ENCODE peak calls at places on chromosomes 7 and 10, in nine cellular contexts. C is tibial nerve, Y is colonic mucosa, P is SK-N-SH, K is ascending aorta, T is GM12865, X is esophagus squamous epithelium, F is lung, W is HCT116. L is an unnamed sample.

GRCh38 chr7:45642044-45642443 is 67.9 kb downstream of the ADCY1 start:
- DNase-seq in K (no peak), F (no peak), C (no peak), P (no peak), Y (no peak), W (no peak), T (peak), X (no peak), L (no peak)

GRCh38 chr10:68224810-68225209 is 7.1 kb downstream of the ATOH7 start:
- DNase-seq in F (no peak), W (no peak), Y (no peak), P (no peak), C (no peak), T (no peak), X (no peak), K (no peak), L (no peak)

GRCh38 chr10:12482586-12482985 is 133.2 kb downstream of the CAMK1D start:
- DNase-seq in K (no peak), C (no peak), X (no peak), W (no peak), T (no peak), Y (no peak), F (no peak), P (no peak), L (no peak)

GRCh38 chr7:48904975-48905374 is 19.4 kb upstream of the CDC14C start:
- DNase-seq in X (no peak), F (no peak), K (no peak), P (no peak), Y (no peak), T (no peak), C (no peak), W (no peak), L (no peak)

GRCh38 chr7:108515013-108515412 is 10.9 kb downstream of the PNPLA8 start:
- DNase-seq in Y (no peak), K (no peak), P (no peak), W (no peak), T (no peak), X (no peak), C (no peak), F (no peak), L (no peak)

GRCh38 chr7:155362380-155363145 is 64.9 kb downstream of the INSIG1 start:
- DNase-seq in T (no peak), X (no peak), W (no peak), P (no peak), K (no peak), Y (no peak), C (no peak), F (no peak), L (peak)

GRCh38 chr10:78778446-78779338 is 290.1 kb upstream of the ZMIZ1 start:
- DNase-seq in Y (no peak), W (no peak), P (no peak), T (no peak), C (peak), X (no peak), F (no peak), K (no peak), L (no peak)

GRCh38 chr7:75649462-75649861 is 89.3 kb downstream of the HIP1 start:
- DNase-seq in W (no peak), T (no peak), F (peak), P (no peak), X (no peak), Y (no peak), K (no peak), C (no peak), L (no peak)

GRCh38 chr10:91689731-91690168 is 56.9 kb upstream of the PPP1R3C start:
- DNase-seq in T (no peak), P (no peak), K (peak), W (no peak), Y (no peak), X (no peak), F (no peak), C (no peak), L (no peak)

GRCh38 chr7:136870799-136871487 is 2.5 kb downstream of the CHRM2 start:
- DNase-seq in K (no peak), P (peak), F (no peak), C (no peak), W (no peak), T (no peak), Y (no peak), X (no peak), L (no peak)

GRCh38 chr7:155670521-155670920 is 26.1 kb downstream of the RBM33 start:
- DNase-seq in P (no peak), W (no peak), K (no peak), X (no peak), T (no peak), C (no peak), Y (no peak), F (no peak), L (no peak)

GRCh38 chr10:24465899-24466615 is 257.1 kb downstream of the KIAA1217 start:
- DNase-seq in W (peak), K (no peak), Y (peak), T (peak), F (peak), C (no peak), P (no peak), X (no peak), L (peak)

GRCh38 chr7:2553831-2554581 is 1.3 kb downstream of the BRAT1 start:
- DNase-seq in F (no peak), K (no peak), T (no peak), Y (no peak), P (no peak), C (no peak), W (no peak), X (no peak), L (no peak)

GRCh38 chr10:16870331-16870730 is 53.1 kb upstream of the RSU1 start:
- DNase-seq in X (no peak), W (no peak), T (no peak), F (no peak), Y (no peak), P (no peak), C (no peak), K (no peak), L (no peak)

GRCh38 chr7:87128883-87129282 is 23.4 kb upstream of the DMTF1 start:
- DNase-seq in C (no peak), K (no peak), T (no peak), Y (no peak), X (no peak), F (no peak), W (no peak), P (no peak), L (no peak)

DNA sequence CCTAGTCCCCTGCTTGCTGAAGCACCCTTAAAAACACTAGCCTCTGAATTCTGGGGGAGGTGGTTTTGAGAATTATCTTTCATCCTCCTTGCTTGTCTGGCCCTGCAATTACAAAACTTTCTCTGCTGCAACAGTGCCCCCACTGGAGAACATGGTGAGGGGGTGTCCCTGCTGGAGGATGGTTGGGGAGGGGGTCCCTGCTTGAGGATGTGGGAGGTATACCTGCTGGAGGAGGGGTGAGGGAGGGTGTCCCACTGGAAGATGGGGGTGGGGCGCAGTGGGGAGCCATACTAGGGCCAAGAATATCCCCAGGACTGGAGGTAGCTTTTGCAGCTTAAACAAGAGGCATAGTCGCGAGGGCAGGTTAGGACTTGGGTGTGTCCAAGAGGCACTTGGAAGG is 3.2 kb upstream of the POLM start:
- DNase-seq in T (no peak), F (no peak), X (no peak), C (no peak), K (no peak), P (no peak), W (no peak), Y (no peak), L (no peak)
- TF ChIP-seq CTCF in T (peak), F (no peak), X (no peak), C (no peak), K (no peak), P (peak), W (peak), Y (no peak), L (peak)

GRCh38 chr7:71131256-71131752 is 640 bp upstream of the GALNT17 start:
- DNase-seq in K (no peak), W (no peak), P (peak), C (peak), Y (peak), X (no peak), F (no peak), T (no peak), L (peak)
- H3K4me3 ChIP-seq in K (peak), W (no peak), P (no peak), C (peak), Y (peak), X (peak), F (peak), T (no peak), L (no peak)

DNA sequence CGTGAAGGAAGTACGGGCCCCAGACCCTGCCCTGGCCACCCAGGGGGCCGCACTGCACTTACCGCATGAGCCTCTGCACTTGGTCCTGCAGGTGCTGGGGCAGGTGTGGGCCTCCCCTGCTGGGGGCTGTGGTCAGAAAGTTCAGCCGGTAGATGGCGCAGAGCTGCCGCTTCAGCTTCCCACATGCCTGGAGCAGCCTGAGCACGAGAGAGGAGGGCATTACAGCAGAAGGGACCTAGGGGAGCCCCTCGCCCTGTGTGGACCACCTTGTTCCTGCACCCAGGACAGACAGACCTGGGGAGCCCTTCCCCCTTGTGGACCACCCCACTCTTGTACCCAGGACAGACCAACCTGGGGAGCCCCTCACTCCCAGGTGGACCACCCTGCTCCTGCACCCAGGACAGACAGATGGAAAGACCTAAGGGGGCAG is 8.7 kb upstream of the PYROXD2 start:
- DNase-seq in X (no peak), P (no peak), F (no peak), T (no peak), C (no peak), K (no peak), Y (no peak), W (no peak), L (peak)
- TF ChIP-seq CTCF in X (peak), P (no peak), F (no peak), T (no peak), C (no peak), K (no peak), Y (no peak), W (peak), L (peak)

GRCh38 chr10:85600026-85600743 is 766.4 kb downstream of the GRID1 start:
- DNase-seq in F (no peak), W (no peak), Y (no peak), X (no peak), K (no peak), T (no peak), P (no peak), C (no peak), L (no peak)

GRCh38 chr10:85600744-85601081 is 765.9 kb downstream of the GRID1 start:
- DNase-seq in X (no peak), W (no peak), Y (no peak), F (no peak), K (no peak), P (no peak), C (no peak), T (no peak), L (no peak)

GRCh38 chr10:85597006-85597405 is 769.6 kb downstream of the GRID1 start:
- DNase-seq in T (no peak), X (no peak), Y (no peak), C (no peak), P (no peak), F (peak), K (no peak), W (no peak), L (no peak)

GRCh38 chr10:85598646-85599045 is 767.9 kb downstream of the GRID1 start:
- DNase-seq in K (no peak), C (no peak), T (peak), P (no peak), X (no peak), W (no peak), Y (no peak), F (no peak), L (no peak)

DNA sequence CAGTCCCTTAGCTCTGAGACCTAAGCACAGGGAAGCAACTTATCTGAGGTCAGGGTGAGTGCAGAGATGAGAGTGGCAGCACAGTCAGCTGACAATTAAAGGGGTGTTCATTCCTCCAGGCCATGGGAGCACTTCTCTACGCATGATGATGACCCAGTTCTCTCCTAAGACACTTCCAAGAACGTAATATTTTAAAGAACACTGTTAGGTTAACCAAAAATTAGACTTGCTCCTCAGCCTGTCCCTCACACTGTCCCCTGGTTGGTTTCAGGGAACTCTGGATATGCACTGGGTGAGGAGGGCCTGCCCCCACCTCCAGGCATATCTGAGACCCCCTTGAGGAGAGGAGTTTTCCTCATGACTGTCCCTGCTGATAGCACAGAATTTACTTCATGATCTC is 767.5 kb downstream of the GRID1 start:
- DNase-seq in Y (no peak), P (no peak), W (no peak), X (no peak), K (no peak), F (no peak), C (no peak), T (no peak), L (no peak)
- H3K4me3 ChIP-seq in Y (no peak), P (no peak), W (no peak), X (no peak), K (no peak), F (no peak), C (no peak), T (no peak), L (no peak)

L was measured in MM.1S.